ENCODE peak calls at places on chromosomes 12 and 14, in six cellular contexts. W, V, M, H, E and D are unnamed samples.

GRCh38 chr14:95054346-95055280 is 102.7 kb downstream of the DICER1 start:
- DNase-seq in W (no peak), V (no peak), M (no peak), H (no peak), E (no peak), D (no peak)

GRCh38 chr14:61065671-61066070 is 84.6 kb downstream of the SLC38A6 start:
- DNase-seq in W (no peak), V (no peak), M (no peak), H (no peak), E (no peak), D (no peak)

GRCh38 chr12:53347905-53348304 is 11.8 kb upstream of the SP7 start:
- DNase-seq in W (no peak), V (no peak), M (no peak), H (no peak), E (no peak), D (no peak)

GRCh38 chr14:45810152-45810872 is 557.3 kb upstream of the MIS18BP1 start:
- DNase-seq in W (no peak), V (no peak), M (no peak), H (no peak), E (no peak), D (no peak)

GRCh38 chr12:98644433-98644711 is 216 bp downstream of the IKBIP start:
- DNase-seq in W (no peak), V (no peak), M (no peak), H (no peak), E (peak), D (no peak)

GRCh38 chr12:93883436-93884154 is 206.4 kb downstream of the CRADD start:
- DNase-seq in W (no peak), V (no peak), M (no peak), H (no peak), E (no peak), D (peak)

GRCh38 chr12:88306471-88307069 is 164.5 kb downstream of the TMTC3 start:
- DNase-seq in W (no peak), V (no peak), M (no peak), H (no peak), E (no peak), D (no peak)

GRCh38 chr12:101927042-101927441 is 49.7 kb downstream of the DRAM1 start:
- DNase-seq in W (no peak), V (no peak), M (no peak), H (no peak), E (no peak), D (no peak)

GRCh38 chr14:94887591-94887990 is 117.7 kb upstream of the GSC start:
- DNase-seq in W (no peak), V (no peak), M (no peak), H (no peak), E (no peak), D (no peak)